ENCODE peak calls at places on chromosomes 3 and 15, in five cellular contexts. J is cardiac fibroblast, L is choroid plexus epithelial cell, M is stomach, T is BJ. K is an unnamed sample.

GRCh38 chr15:82873000-82873680 is 63.7 kb downstream of the WHAMM start:
- DNase-seq in M (peak; percentile 22), J (no peak), T (no peak), L (no peak), K (no peak)

GRCh38 chr15:92614791-92615785 is 40.5 kb downstream of the FAM174B start:
- DNase-seq in L (no peak), J (no peak), T (no peak), M (peak; percentile 27), K (no peak)

GRCh38 chr15:80480909-80481308 is 76.7 kb downstream of the ARNT2 start:
- DNase-seq in J (peak; percentile 94), M (no peak), T (peak; percentile 85), L (peak; percentile 95), K (no peak)

GRCh38 chr3:195081242-195081963 is 189.6 kb downstream of the XXYLT1 start:
- DNase-seq in M (peak; percentile 63), T (no peak), L (peak; percentile 76), J (no peak), K (no peak)

GRCh38 chr3:95401693-95402092 is 1338.8 kb downstream of the NSUN3 start:
- DNase-seq in M (no peak), T (no peak), J (no peak), L (no peak), K (no peak)

GRCh38 chr3:97927699-97928098 is 44.5 kb downstream of the RIOX2 start:
- DNase-seq in J (no peak), M (no peak), L (peak; percentile 70), T (peak; percentile 35), K (peak; percentile 75)

GRCh38 chr3:134652409-134652831 is 1.6 kb upstream of the KY start:
- DNase-seq in M (peak; percentile 28), J (peak; percentile 93), L (peak; percentile 29), T (no peak), K (peak; percentile 11)

GRCh38 chr3:183774631-183775030 is 50.7 kb downstream of the MAP6D1 start:
- DNase-seq in T (no peak), J (peak; percentile 81), M (no peak), L (peak; percentile 71), K (no peak)

GRCh38 chr3:128036119-128036518 is 16.1 kb upstream of the SEC61A1 start:
- DNase-seq in J (no peak), L (no peak), M (no peak), T (no peak), K (no peak)

GRCh38 chr3:167705840-167706239 is 28.9 kb downstream of the PDCD10 start:
- DNase-seq in J (peak; percentile 64), M (no peak), T (no peak), L (peak; percentile 80), K (no peak)

GRCh38 chr3:112948346-112948838 is 26.5 kb downstream of the CD200R1 start:
- DNase-seq in L (no peak), M (no peak), J (no peak), T (no peak), K (no peak)

GRCh38 chr3:135311699-135312098 is 516.6 kb downstream of the EPHB1 start:
- DNase-seq in L (no peak), M (no peak), T (no peak), J (no peak), K (no peak)

GRCh38 chr3:50912746-50913145 is 238.0 kb downstream of the DOCK3 start:
- DNase-seq in M (no peak), T (no peak), L (no peak), J (no peak), K (no peak)

GRCh38 chr15:42413914-42414313 is 54.6 kb downstream of the CAPN3 start:
- DNase-seq in L (no peak), J (no peak), T (no peak), M (no peak), K (no peak)

GRCh38 chr3:71143493-71143892 is 440.0 kb downstream of the FOXP1 start:
- DNase-seq in J (no peak), L (no peak), T (no peak), M (no peak), K (no peak)

GRCh38 chr3:17631617-17632016 is 110.8 kb downstream of the TBC1D5 start:
- DNase-seq in J (no peak), M (no peak), L (no peak), T (no peak), K (no peak)

GRCh38 chr3:9201278-9201677 is 48.2 kb downstream of the SRGAP3 start:
- DNase-seq in M (no peak), T (no peak), J (no peak), L (no peak), K (no peak)

GRCh38 chr3:139118835-139119234 is 74.1 kb upstream of the PRR23C start:
- DNase-seq in J (no peak), L (no peak), M (no peak), T (no peak), K (no peak)

GRCh38 chr15:48967336-48967735 is 3.6 kb upstream of the SHC4 start:
- DNase-seq in T (no peak), M (no peak), J (no peak), L (no peak), K (no peak)

GRCh38 chr15:87131067-87131466 is 1051.4 kb downstream of the AGBL1 start:
- DNase-seq in M (no peak), T (no peak), L (no peak), J (no peak), K (no peak)

GRCh38 chr3:127488141-127488672 is 102.3 kb downstream of the TPRA1 start:
- DNase-seq in T (no peak), L (no peak), M (no peak), J (no peak), K (no peak)

GRCh38 chr3:193847402-193847801 is 254.4 kb downstream of the OPA1 start:
- DNase-seq in M (no peak), T (no peak), J (no peak), L (no peak), K (no peak)

GRCh38 chr3:141625506-141625905 is 112.6 kb upstream of the RNF7 start:
- DNase-seq in M (no peak), T (no peak), L (no peak), J (peak; percentile 59), K (no peak)

GRCh38 chr15:57156210-57156887 is 220.0 kb upstream of the CGNL1 start:
- DNase-seq in J (no peak), L (no peak), T (no peak), M (no peak), K (peak; percentile 45)

DNA sequence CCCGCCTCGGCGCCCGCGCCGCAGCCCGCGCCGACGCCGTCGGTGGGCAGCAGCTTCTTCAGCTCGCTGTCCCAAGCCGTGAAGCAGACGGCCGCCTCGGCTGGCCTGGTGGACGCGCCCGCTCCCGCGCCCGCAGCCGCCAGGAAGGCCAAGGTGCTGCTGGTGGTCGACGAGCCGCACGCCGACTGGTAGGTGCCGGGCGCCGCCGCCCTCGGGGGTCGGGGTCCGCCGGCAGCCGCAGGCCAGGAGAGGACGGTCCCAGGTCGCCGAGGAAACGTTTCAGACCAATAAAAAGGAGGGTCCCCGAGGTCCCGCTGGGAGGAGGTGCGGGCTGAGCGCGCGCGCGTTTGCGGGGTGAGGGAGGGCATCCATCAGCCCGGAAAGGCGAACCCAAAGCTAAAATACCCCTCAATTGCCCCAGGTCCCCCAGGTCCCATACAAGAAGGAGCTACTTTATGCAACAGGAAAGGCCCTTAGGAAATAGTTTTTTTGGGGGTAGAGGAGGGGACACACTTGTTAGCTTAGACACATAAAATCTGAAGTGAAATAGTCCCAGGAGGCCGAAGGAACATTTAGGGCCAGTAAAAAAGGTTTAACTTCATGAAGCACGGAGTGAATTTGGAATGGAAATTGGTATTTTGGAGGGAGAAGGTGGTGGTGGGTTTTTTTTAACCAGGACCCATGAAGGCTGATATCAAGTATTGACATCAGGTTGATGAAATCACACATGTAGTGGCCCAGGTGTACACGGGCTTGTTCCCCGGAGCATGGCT is 739 bp downstream of the SYN2 start:
- DNase-seq in M (no peak), J (no peak), T (no peak), L (no peak), K (no peak)
- H3K4me3 ChIP-seq in M (peak overlapping the region; percentile 41), J (no peak overlapping the region), T (no peak overlapping the region), L (no peak overlapping the region), K (no peak overlapping the region)

GRCh38 chr3:160257606-160258005 is 32.4 kb downstream of the C3orf80 start:
- DNase-seq in M (no peak), L (no peak), J (no peak), T (no peak), K (no peak)

GRCh38 chr3:160265088-160265487 is 39.9 kb downstream of the C3orf80 start:
- DNase-seq in L (no peak), M (no peak), J (no peak), T (no peak), K (peak; percentile 80)

GRCh38 chr3:160260587-160261270 is 35.5 kb downstream of the C3orf80 start:
- DNase-seq in J (no peak), M (no peak), T (no peak), L (no peak), K (no peak)

GRCh38 chr3:160259589-160259988 is 34.4 kb downstream of the C3orf80 start:
- DNase-seq in L (no peak), M (no peak), T (no peak), J (no peak), K (no peak)
- TF ChIP-seq CTCF in L (no peak), M (no peak), T (no peak), J (no peak), K (no peak)

DNA sequence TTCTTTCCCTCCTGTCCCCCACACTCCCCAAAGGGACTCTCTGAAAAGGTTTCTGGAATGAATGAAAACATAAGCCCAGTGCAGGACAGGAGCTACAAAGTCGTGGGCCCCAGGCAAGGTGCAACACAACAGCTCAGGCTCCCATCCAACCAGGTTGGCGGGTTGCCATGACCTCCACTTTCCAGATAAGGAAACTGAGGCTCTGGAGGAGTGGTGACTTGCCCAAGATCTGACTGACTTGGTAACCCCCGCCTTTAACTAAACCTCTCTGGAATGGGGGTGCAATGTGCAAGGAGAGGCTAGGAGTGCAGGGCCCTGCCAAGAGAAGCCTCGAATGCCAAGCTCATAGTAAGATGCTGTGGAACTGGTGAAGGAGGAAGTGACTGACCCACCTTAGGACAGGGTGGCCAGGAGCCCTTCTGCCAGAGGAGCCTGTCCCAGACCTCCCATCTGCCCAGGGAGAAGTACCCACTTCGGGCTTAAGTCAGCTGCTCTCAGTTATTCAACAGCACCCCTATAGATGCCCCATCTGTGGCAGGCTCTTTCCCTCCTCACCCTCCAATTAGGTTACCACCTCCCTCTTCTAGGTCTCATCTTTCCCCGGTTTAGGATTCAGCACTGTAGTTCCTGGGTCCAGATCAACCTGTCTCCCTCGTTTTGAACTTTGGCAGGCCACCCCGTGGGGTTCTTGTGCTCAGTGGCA is 545 bp upstream of the TNNC1 start:
- DNase-seq in J (no peak), M (peak; percentile 42), L (no peak), T (no peak), K (no peak)
- H3K4me3 ChIP-seq in J (peak overlapping the region; percentile 84), M (peak overlapping the region; percentile 87), L (no peak overlapping the region), T (no peak overlapping the region), K (peak overlapping the region; percentile 75)

DNA sequence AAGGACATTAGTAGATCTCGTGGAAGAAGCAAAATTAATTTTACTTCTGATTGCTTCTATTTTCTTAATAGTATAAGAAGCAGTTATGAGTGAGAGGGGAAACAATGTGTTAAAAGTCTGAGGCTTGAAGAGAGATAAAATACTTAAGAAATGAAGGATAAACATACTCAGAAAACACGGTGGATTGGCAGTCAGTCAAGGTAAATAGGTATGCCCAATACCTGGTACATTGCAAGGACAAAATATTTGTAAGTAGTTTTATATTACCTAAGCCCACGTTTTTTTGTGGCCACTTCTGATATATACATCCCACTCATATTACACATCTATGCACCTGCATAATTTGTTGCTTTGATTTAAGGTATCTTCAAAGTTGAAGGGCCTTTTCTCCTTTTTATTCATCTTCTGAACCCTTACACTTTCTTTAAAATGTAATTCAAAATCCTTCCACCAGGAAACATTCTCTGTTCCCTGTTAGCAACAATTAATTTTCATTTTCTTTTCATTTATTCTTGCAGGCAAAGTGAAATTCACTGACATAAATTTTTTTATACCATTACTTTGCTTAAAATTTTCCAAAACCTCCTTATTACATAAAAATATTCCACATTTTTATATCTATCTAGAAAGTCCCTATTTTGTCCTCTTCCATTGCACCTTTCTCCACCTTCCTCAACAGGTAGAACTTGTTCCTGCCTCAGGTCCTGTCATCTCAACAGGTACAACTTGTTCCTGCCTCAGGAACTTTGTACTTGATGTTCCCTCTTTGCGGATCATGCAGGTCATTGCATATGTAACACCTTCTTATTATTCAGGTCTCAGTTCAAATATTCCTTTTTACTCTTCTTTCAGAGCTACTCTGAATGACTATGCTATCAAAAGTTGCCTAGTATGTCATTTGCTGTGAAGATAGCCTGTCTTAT is 755.7 kb upstream of the ALCAM start:
- DNase-seq in J (no peak), L (no peak), M (peak; percentile 49), T (no peak), K (peak; percentile 81)
- TF ChIP-seq CTCF in J (peak; percentile 17), L (no peak), M (no peak), T (peak; percentile 22), K (no peak)